ENCODE peak calls at places on chromosomes 7 and 10, in five cellular contexts. J, N, A, B and D are unnamed samples.

GRCh38 chr10:31593124-31593523 is 274.1 kb downstream of the ZEB1 start:
- DNase-seq in N (no peak), A (peak), B (no peak), J (no peak), D (no peak)

GRCh38 chr10:117429644-117430043 is 54.4 kb upstream of the PDZD8 start:
- DNase-seq in J (no peak), A (no peak), N (no peak), B (no peak), D (no peak)

GRCh38 chr7:81802251-81802650 is 32.4 kb upstream of the HGF start:
- DNase-seq in N (no peak), B (no peak), J (no peak), A (no peak), D (no peak)

GRCh38 chr7:99540542-99540941 is 11.4 kb downstream of the FAM200A start:
- DNase-seq in B (no peak), N (peak), J (no peak), A (no peak), D (no peak)

GRCh38 chr7:155860840-155861479 is 48.7 kb upstream of the SHH start:
- DNase-seq in N (peak), B (no peak), J (peak), A (peak), D (no peak)

GRCh38 chr10:52744057-52744819 is 28.3 kb downstream of the MBL2 start:
- DNase-seq in B (no peak), J (no peak), N (no peak), A (no peak), D (no peak)

GRCh38 chr7:126803060-126803665 is 449.6 kb downstream of the GRM8 start:
- DNase-seq in B (peak), J (peak), N (no peak), A (peak), D (peak)

GRCh38 chr7:91082854-91083495 is 181.3 kb upstream of the FZD1 start:
- DNase-seq in A (peak), J (peak), B (no peak), N (no peak), D (peak)

GRCh38 chr10:47134166-47134565 is 165.8 kb upstream of the GDF10 start:
- DNase-seq in B (no peak), A (no peak), J (no peak), N (no peak), D (no peak)

GRCh38 chr7:42574693-42575084 is 337.2 kb downstream of the C7orf25 start:
- DNase-seq in N (no peak), J (no peak), A (peak), B (no peak), D (peak)

GRCh38 chr10:51079766-51080165 is 5.5 kb downstream of the PRKG1 start:
- DNase-seq in J (no peak), N (no peak), B (no peak), A (no peak), D (no peak)
- H3K4me3 ChIP-seq in J (no peak), N (no peak), B (no peak), A (no peak), D (no peak)

DNA sequence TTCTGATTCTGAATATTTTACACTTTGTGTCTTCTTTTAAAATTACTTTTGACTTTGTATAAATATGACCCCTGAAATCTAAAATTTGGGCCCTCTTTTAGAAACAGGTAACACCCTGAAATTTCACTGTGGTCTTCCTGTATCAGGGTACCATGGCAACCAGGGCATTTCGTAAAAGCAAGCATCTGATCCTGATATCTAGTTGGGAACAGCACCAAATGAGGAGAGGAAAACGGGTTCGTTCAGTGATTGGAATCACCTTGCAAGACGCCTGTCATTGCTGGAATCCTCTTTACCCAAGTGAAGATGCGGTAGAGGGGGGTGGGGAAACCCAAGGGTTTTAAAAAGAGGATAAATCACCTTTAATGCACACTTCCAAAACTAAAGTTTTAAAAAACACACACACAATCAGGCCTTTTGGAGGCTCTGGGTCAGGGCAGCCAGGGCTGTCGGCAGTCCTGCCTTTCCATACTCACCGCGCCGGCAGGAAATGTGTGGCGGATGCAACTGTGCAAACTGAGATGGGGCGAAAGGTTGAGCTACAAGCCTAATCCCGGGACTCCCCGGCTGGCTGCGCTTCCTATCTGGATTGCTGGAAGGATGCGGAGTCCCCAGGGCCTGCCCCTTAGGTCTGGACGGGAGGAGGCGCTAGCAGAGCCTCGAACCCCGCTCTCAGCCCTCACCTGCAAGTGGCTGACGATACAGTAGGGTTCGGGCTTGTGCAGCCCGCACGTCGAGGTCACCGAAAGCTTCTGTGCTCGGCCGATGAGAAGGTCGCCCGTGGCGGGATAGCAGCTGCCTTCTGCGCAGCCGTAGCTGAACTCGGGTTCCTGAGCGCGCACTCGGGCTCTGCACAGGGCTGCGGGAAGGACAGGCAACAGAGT is 1.8 kb downstream of the LAMB1 start:
- DNase-seq in N (peak), J (peak), A (peak), B (no peak), D (peak)
- H3K4me3 ChIP-seq in N (peak), J (peak), A (peak), B (no peak), D (peak)

GRCh38 chr7:27141138-27141537 is 2.3 kb downstream of the HOXA5 start:
- DNase-seq in J (no peak), B (no peak), A (no peak), N (no peak), D (no peak)
- H3K4me3 ChIP-seq in J (peak), B (no peak), A (no peak), N (peak), D (peak)

GRCh38 chr7:151472644-151473380 is 32.9 kb upstream of the CRYGN start:
- DNase-seq in N (no peak), B (no peak), J (no peak), A (peak), D (no peak)
- H3K4me3 ChIP-seq in N (no peak), B (no peak), J (no peak), A (no peak), D (no peak)

GRCh38 chr7:22219036-22219435 is 137.9 kb downstream of the RAPGEF5 start:
- DNase-seq in A (peak), J (no peak), N (no peak), B (no peak), D (peak)
- H3K4me3 ChIP-seq in A (no peak), J (no peak), N (peak), B (no peak), D (no peak)

GRCh38 chr7:95323410-95324129 is 762 bp downstream of the PON1 start:
- DNase-seq in A (no peak), J (no peak), N (no peak), B (no peak), D (no peak)
- H3K4me3 ChIP-seq in A (no peak), J (no peak), N (no peak), B (no peak), D (no peak)

DNA sequence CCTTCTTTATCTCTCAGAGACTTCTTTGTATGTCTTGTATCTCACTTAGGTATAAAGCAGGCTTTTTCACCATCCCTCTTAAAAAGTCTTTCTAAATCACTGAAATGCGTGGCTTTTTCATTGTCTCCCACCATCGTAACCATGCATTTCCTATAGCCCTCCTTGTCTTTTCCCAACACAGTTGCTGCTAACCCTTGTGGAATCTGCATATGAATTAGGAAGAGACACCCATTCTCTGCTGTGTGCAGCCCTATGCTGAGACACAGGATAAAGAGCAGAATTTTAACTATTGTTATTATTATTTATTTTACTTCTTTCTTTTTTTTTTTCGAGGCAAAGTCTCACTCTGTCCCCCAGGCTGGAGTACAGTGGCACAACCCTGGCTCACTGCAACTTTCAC is 804.3 kb upstream of the COBL start:
- DNase-seq in B (no peak), N (no peak), A (no peak), J (no peak), D (no peak)
- H3K4me3 ChIP-seq in B (no peak), N (no peak), A (no peak), J (no peak), D (no peak)

GRCh38 chr7:2687881-2688318 is at the start of gene AMZ1:
- DNase-seq in A (no peak), N (peak), B (no peak), J (no peak), D (no peak)
- H3K4me3 ChIP-seq in A (peak), N (no peak), B (no peak), J (peak), D (peak)